ENCODE peak calls at places on chromosomes 3 and 15, in six cellular contexts. One of them, this sample, is unnamed.
A peak's percentile ranks its signal among the peaks of the same experiment; 100 is the strongest.

GRCh38 chr3:64650710-64651109 is 37.1 kb downstream of the ADAMTS9 start:
- DNase-seq in left cardiac atrium: no peak
- DNase-seq in Calu3: no peak
- DNase-seq in DMS79: no peak
- DNase-seq in activated T-cell treated with anti-CD3 and anti-CD28 coated beads, Interleukin-2, amount 50 U/mL, for 1 hour: no peak
- DNase-seq in stimulated activated CD4-positive, alpha-beta T cell treated with anti-CD3 and anti-CD28 coated beads, Interleukin-2, amount 100 ng/mL, for 48 hours: no peak
- DNase-seq in this sample: no peak

GRCh38 chr3:115518100-115518852 is 105.0 kb upstream of the GAP43 start:
- DNase-seq in left cardiac atrium: peak; percentile 83
- DNase-seq in Calu3: peak; percentile 19
- DNase-seq in DMS79: peak; percentile 57
- DNase-seq in activated T-cell treated with anti-CD3 and anti-CD28 coated beads, Interleukin-2, amount 50 U/mL, for 1 hour: no peak
- DNase-seq in stimulated activated CD4-positive, alpha-beta T cell treated with anti-CD3 and anti-CD28 coated beads, Interleukin-2, amount 100 ng/mL, for 48 hours: no peak
- DNase-seq in this sample: no peak

GRCh38 chr3:115833074-115833473 is 209.8 kb downstream of the GAP43 start:
- DNase-seq in left cardiac atrium: no peak
- DNase-seq in Calu3: no peak
- DNase-seq in DMS79: no peak
- DNase-seq in activated T-cell treated with anti-CD3 and anti-CD28 coated beads, Interleukin-2, amount 50 U/mL, for 1 hour: no peak
- DNase-seq in stimulated activated CD4-positive, alpha-beta T cell treated with anti-CD3 and anti-CD28 coated beads, Interleukin-2, amount 100 ng/mL, for 48 hours: no peak
- DNase-seq in this sample: no peak

GRCh38 chr3:43996379-43997301 is 245.0 kb upstream of the TOPAZ1 start:
- DNase-seq in left cardiac atrium: no peak
- DNase-seq in Calu3: peak; percentile 74
- DNase-seq in DMS79: no peak
- DNase-seq in activated T-cell treated with anti-CD3 and anti-CD28 coated beads, Interleukin-2, amount 50 U/mL, for 1 hour: peak; percentile 21
- DNase-seq in stimulated activated CD4-positive, alpha-beta T cell treated with anti-CD3 and anti-CD28 coated beads, Interleukin-2, amount 100 ng/mL, for 48 hours: no peak
- DNase-seq in this sample: peak; percentile 76

GRCh38 chr15:67947254-67948039 is 106.7 kb upstream of the PIAS1 start:
- DNase-seq in left cardiac atrium: no peak
- DNase-seq in Calu3: no peak
- DNase-seq in DMS79: no peak
- DNase-seq in activated T-cell treated with anti-CD3 and anti-CD28 coated beads, Interleukin-2, amount 50 U/mL, for 1 hour: no peak
- DNase-seq in stimulated activated CD4-positive, alpha-beta T cell treated with anti-CD3 and anti-CD28 coated beads, Interleukin-2, amount 100 ng/mL, for 48 hours: no peak
- DNase-seq in this sample: no peak

GRCh38 chr3:88775026-88775690 is 332.3 kb upstream of the EPHA3 start:
- DNase-seq in left cardiac atrium: no peak
- DNase-seq in Calu3: no peak
- DNase-seq in DMS79: no peak
- DNase-seq in activated T-cell treated with anti-CD3 and anti-CD28 coated beads, Interleukin-2, amount 50 U/mL, for 1 hour: no peak
- DNase-seq in stimulated activated CD4-positive, alpha-beta T cell treated with anti-CD3 and anti-CD28 coated beads, Interleukin-2, amount 100 ng/mL, for 48 hours: no peak
- DNase-seq in this sample: no peak

GRCh38 chr3:80526153-80526552 is 758.4 kb upstream of the ROBO1 start:
- DNase-seq in left cardiac atrium: no peak
- DNase-seq in Calu3: no peak
- DNase-seq in DMS79: no peak
- DNase-seq in activated T-cell treated with anti-CD3 and anti-CD28 coated beads, Interleukin-2, amount 50 U/mL, for 1 hour: no peak
- DNase-seq in stimulated activated CD4-positive, alpha-beta T cell treated with anti-CD3 and anti-CD28 coated beads, Interleukin-2, amount 100 ng/mL, for 48 hours: no peak
- DNase-seq in this sample: no peak

GRCh38 chr3:27655536-27655935 is 66.6 kb downstream of the EOMES start:
- DNase-seq in left cardiac atrium: no peak
- DNase-seq in Calu3: no peak
- DNase-seq in DMS79: no peak
- DNase-seq in activated T-cell treated with anti-CD3 and anti-CD28 coated beads, Interleukin-2, amount 50 U/mL, for 1 hour: no peak
- DNase-seq in stimulated activated CD4-positive, alpha-beta T cell treated with anti-CD3 and anti-CD28 coated beads, Interleukin-2, amount 100 ng/mL, for 48 hours: no peak
- DNase-seq in this sample: no peak

GRCh38 chr15:96402403-96402802 is 71.9 kb downstream of the NR2F2 start:
- DNase-seq in left cardiac atrium: no peak
- DNase-seq in Calu3: no peak
- DNase-seq in DMS79: no peak
- DNase-seq in activated T-cell treated with anti-CD3 and anti-CD28 coated beads, Interleukin-2, amount 50 U/mL, for 1 hour: no peak
- DNase-seq in stimulated activated CD4-positive, alpha-beta T cell treated with anti-CD3 and anti-CD28 coated beads, Interleukin-2, amount 100 ng/mL, for 48 hours: no peak
- DNase-seq in this sample: no peak

GRCh38 chr3:155352900-155353490 is 59.5 kb upstream of the STRIT1 start:
- DNase-seq in left cardiac atrium: no peak
- DNase-seq in Calu3: no peak
- DNase-seq in DMS79: peak; percentile 33
- DNase-seq in activated T-cell treated with anti-CD3 and anti-CD28 coated beads, Interleukin-2, amount 50 U/mL, for 1 hour: no peak
- DNase-seq in stimulated activated CD4-positive, alpha-beta T cell treated with anti-CD3 and anti-CD28 coated beads, Interleukin-2, amount 100 ng/mL, for 48 hours: no peak
- DNase-seq in this sample: no peak

GRCh38 chr3:43997788-43998373 is 243.8 kb upstream of the TOPAZ1 start:
- DNase-seq in left cardiac atrium: no peak
- DNase-seq in Calu3: no peak
- DNase-seq in DMS79: no peak
- DNase-seq in activated T-cell treated with anti-CD3 and anti-CD28 coated beads, Interleukin-2, amount 50 U/mL, for 1 hour: no peak
- DNase-seq in stimulated activated CD4-positive, alpha-beta T cell treated with anti-CD3 and anti-CD28 coated beads, Interleukin-2, amount 100 ng/mL, for 48 hours: no peak
- DNase-seq in this sample: no peak

GRCh38 chr3:49092948-49093852 is 671 bp downstream of the QRICH1 start:
- DNase-seq in left cardiac atrium: peak; percentile 86
- DNase-seq in Calu3: peak; percentile 80
- DNase-seq in DMS79: no peak
- DNase-seq in activated T-cell treated with anti-CD3 and anti-CD28 coated beads, Interleukin-2, amount 50 U/mL, for 1 hour: peak; percentile 87
- DNase-seq in stimulated activated CD4-positive, alpha-beta T cell treated with anti-CD3 and anti-CD28 coated beads, Interleukin-2, amount 100 ng/mL, for 48 hours: peak; percentile 77
- DNase-seq in this sample: peak; percentile 90

GRCh38 chr3:183306798-183307671 is 54.0 kb downstream of the B3GNT5 start:
- DNase-seq in left cardiac atrium: peak; percentile 74
- DNase-seq in Calu3: peak; percentile 93
- DNase-seq in DMS79: peak; percentile 46
- DNase-seq in activated T-cell treated with anti-CD3 and anti-CD28 coated beads, Interleukin-2, amount 50 U/mL, for 1 hour: no peak
- DNase-seq in stimulated activated CD4-positive, alpha-beta T cell treated with anti-CD3 and anti-CD28 coated beads, Interleukin-2, amount 100 ng/mL, for 48 hours: peak; percentile 38
- DNase-seq in this sample: no peak

GRCh38 chr15:99454941-99455795 is 110.6 kb upstream of the MEF2A start:
- DNase-seq in left cardiac atrium: peak; percentile 95
- DNase-seq in Calu3: peak; percentile 86
- DNase-seq in DMS79: no peak
- DNase-seq in activated T-cell treated with anti-CD3 and anti-CD28 coated beads, Interleukin-2, amount 50 U/mL, for 1 hour: no peak
- DNase-seq in stimulated activated CD4-positive, alpha-beta T cell treated with anti-CD3 and anti-CD28 coated beads, Interleukin-2, amount 100 ng/mL, for 48 hours: no peak
- DNase-seq in this sample: no peak

GRCh38 chr3:185216587-185216918 is 37.3 kb downstream of the EHHADH start:
- DNase-seq in left cardiac atrium: peak; percentile 32
- DNase-seq in Calu3: no peak
- DNase-seq in DMS79: no peak
- DNase-seq in activated T-cell treated with anti-CD3 and anti-CD28 coated beads, Interleukin-2, amount 50 U/mL, for 1 hour: no peak
- DNase-seq in stimulated activated CD4-positive, alpha-beta T cell treated with anti-CD3 and anti-CD28 coated beads, Interleukin-2, amount 100 ng/mL, for 48 hours: no peak
- DNase-seq in this sample: no peak

GRCh38 chr3:38628835-38629234 is 20.7 kb downstream of the SCN5A start:
- DNase-seq in left cardiac atrium: no peak
- DNase-seq in Calu3: no peak
- DNase-seq in DMS79: no peak
- DNase-seq in activated T-cell treated with anti-CD3 and anti-CD28 coated beads, Interleukin-2, amount 50 U/mL, for 1 hour: no peak
- DNase-seq in stimulated activated CD4-positive, alpha-beta T cell treated with anti-CD3 and anti-CD28 coated beads, Interleukin-2, amount 100 ng/mL, for 48 hours: no peak
- DNase-seq in this sample: no peak

GRCh38 chr3:127220497-127220896 is 27.6 kb downstream of the PRR23E start:
- DNase-seq in left cardiac atrium: no peak
- DNase-seq in Calu3: no peak
- DNase-seq in DMS79: no peak
- DNase-seq in activated T-cell treated with anti-CD3 and anti-CD28 coated beads, Interleukin-2, amount 50 U/mL, for 1 hour: no peak
- DNase-seq in stimulated activated CD4-positive, alpha-beta T cell treated with anti-CD3 and anti-CD28 coated beads, Interleukin-2, amount 100 ng/mL, for 48 hours: no peak
- DNase-seq in this sample: peak; percentile 29

GRCh38 chr3:24810881-24811280 is 316.2 kb upstream of the THRB start:
- DNase-seq in left cardiac atrium: peak; percentile 21
- DNase-seq in Calu3: peak; percentile 66
- DNase-seq in DMS79: no peak
- DNase-seq in activated T-cell treated with anti-CD3 and anti-CD28 coated beads, Interleukin-2, amount 50 U/mL, for 1 hour: no peak
- DNase-seq in stimulated activated CD4-positive, alpha-beta T cell treated with anti-CD3 and anti-CD28 coated beads, Interleukin-2, amount 100 ng/mL, for 48 hours: no peak
- DNase-seq in this sample: no peak

GRCh38 chr3:178295257-178295912 is 240.9 kb upstream of the KCNMB2 start:
- DNase-seq in left cardiac atrium: no peak
- DNase-seq in Calu3: no peak
- DNase-seq in DMS79: no peak
- DNase-seq in activated T-cell treated with anti-CD3 and anti-CD28 coated beads, Interleukin-2, amount 50 U/mL, for 1 hour: no peak
- DNase-seq in stimulated activated CD4-positive, alpha-beta T cell treated with anti-CD3 and anti-CD28 coated beads, Interleukin-2, amount 100 ng/mL, for 48 hours: no peak
- DNase-seq in this sample: no peak

GRCh38 chr3:141093971-141094401 is 42.8 kb downstream of the SPSB4 start:
- DNase-seq in left cardiac atrium: peak; percentile 74
- DNase-seq in Calu3: no peak
- DNase-seq in DMS79: peak; percentile 43
- DNase-seq in activated T-cell treated with anti-CD3 and anti-CD28 coated beads, Interleukin-2, amount 50 U/mL, for 1 hour: no peak
- DNase-seq in stimulated activated CD4-positive, alpha-beta T cell treated with anti-CD3 and anti-CD28 coated beads, Interleukin-2, amount 100 ng/mL, for 48 hours: no peak
- DNase-seq in this sample: no peak

GRCh38 chr3:179750720-179751328 is 98.0 kb downstream of the USP13 start:
- DNase-seq in left cardiac atrium: no peak
- DNase-seq in Calu3: peak; percentile 27
- DNase-seq in DMS79: no peak
- DNase-seq in activated T-cell treated with anti-CD3 and anti-CD28 coated beads, Interleukin-2, amount 50 U/mL, for 1 hour: no peak
- DNase-seq in stimulated activated CD4-positive, alpha-beta T cell treated with anti-CD3 and anti-CD28 coated beads, Interleukin-2, amount 100 ng/mL, for 48 hours: no peak
- DNase-seq in this sample: no peak

GRCh38 chr3:69683076-69683806 is 56.0 kb upstream of the MITF start:
- DNase-seq in left cardiac atrium: no peak
- DNase-seq in Calu3: no peak
- DNase-seq in DMS79: no peak
- DNase-seq in activated T-cell treated with anti-CD3 and anti-CD28 coated beads, Interleukin-2, amount 50 U/mL, for 1 hour: no peak
- DNase-seq in stimulated activated CD4-positive, alpha-beta T cell treated with anti-CD3 and anti-CD28 coated beads, Interleukin-2, amount 100 ng/mL, for 48 hours: no peak
- DNase-seq in this sample: no peak

GRCh38 chr15:88255496-88256171 is 905 bp downstream of the NTRK3 start:
- DNase-seq in left cardiac atrium: peak; percentile 47
- DNase-seq in Calu3: no peak
- DNase-seq in DMS79: no peak
- DNase-seq in activated T-cell treated with anti-CD3 and anti-CD28 coated beads, Interleukin-2, amount 50 U/mL, for 1 hour: no peak
- DNase-seq in stimulated activated CD4-positive, alpha-beta T cell treated with anti-CD3 and anti-CD28 coated beads, Interleukin-2, amount 100 ng/mL, for 48 hours: no peak
- DNase-seq in this sample: peak; percentile 76

GRCh38 chr15:70526221-70526973 is 237.0 kb downstream of the UACA start:
- DNase-seq in left cardiac atrium: no peak
- DNase-seq in Calu3: peak; percentile 48
- DNase-seq in DMS79: peak; percentile 70
- DNase-seq in activated T-cell treated with anti-CD3 and anti-CD28 coated beads, Interleukin-2, amount 50 U/mL, for 1 hour: no peak
- DNase-seq in stimulated activated CD4-positive, alpha-beta T cell treated with anti-CD3 and anti-CD28 coated beads, Interleukin-2, amount 100 ng/mL, for 48 hours: no peak
- DNase-seq in this sample: peak; percentile 41

GRCh38 chr3:156443079-156443478 is 111.8 kb downstream of the SSR3 start:
- DNase-seq in left cardiac atrium: no peak
- DNase-seq in Calu3: no peak
- DNase-seq in DMS79: no peak
- DNase-seq in activated T-cell treated with anti-CD3 and anti-CD28 coated beads, Interleukin-2, amount 50 U/mL, for 1 hour: no peak
- DNase-seq in stimulated activated CD4-positive, alpha-beta T cell treated with anti-CD3 and anti-CD28 coated beads, Interleukin-2, amount 100 ng/mL, for 48 hours: no peak
- DNase-seq in this sample: no peak

GRCh38 chr3:184539801-184540440 is 21.7 kb upstream of the EPHB3 start:
- DNase-seq in left cardiac atrium: no peak
- DNase-seq in Calu3: no peak
- DNase-seq in DMS79: no peak
- DNase-seq in activated T-cell treated with anti-CD3 and anti-CD28 coated beads, Interleukin-2, amount 50 U/mL, for 1 hour: no peak
- DNase-seq in stimulated activated CD4-positive, alpha-beta T cell treated with anti-CD3 and anti-CD28 coated beads, Interleukin-2, amount 100 ng/mL, for 48 hours: no peak
- DNase-seq in this sample: no peak

GRCh38 chr3:16243706-16244490 is 20.8 kb downstream of the DPH3 start:
- DNase-seq in left cardiac atrium: peak; percentile 29
- DNase-seq in Calu3: no peak
- DNase-seq in DMS79: no peak
- DNase-seq in activated T-cell treated with anti-CD3 and anti-CD28 coated beads, Interleukin-2, amount 50 U/mL, for 1 hour: no peak
- DNase-seq in stimulated activated CD4-positive, alpha-beta T cell treated with anti-CD3 and anti-CD28 coated beads, Interleukin-2, amount 100 ng/mL, for 48 hours: no peak
- DNase-seq in this sample: no peak

GRCh38 chr3:170725285-170725731 is 139.4 kb upstream of the SLC7A14 start:
- DNase-seq in left cardiac atrium: no peak
- DNase-seq in Calu3: no peak
- DNase-seq in DMS79: no peak
- DNase-seq in activated T-cell treated with anti-CD3 and anti-CD28 coated beads, Interleukin-2, amount 50 U/mL, for 1 hour: no peak
- DNase-seq in stimulated activated CD4-positive, alpha-beta T cell treated with anti-CD3 and anti-CD28 coated beads, Interleukin-2, amount 100 ng/mL, for 48 hours: no peak
- DNase-seq in this sample: no peak

GRCh38 chr15:75925440-75925839 is 21.8 kb downstream of the FBXO22 start:
- DNase-seq in left cardiac atrium: no peak
- DNase-seq in Calu3: no peak
- DNase-seq in DMS79: no peak
- DNase-seq in activated T-cell treated with anti-CD3 and anti-CD28 coated beads, Interleukin-2, amount 50 U/mL, for 1 hour: no peak
- DNase-seq in stimulated activated CD4-positive, alpha-beta T cell treated with anti-CD3 and anti-CD28 coated beads, Interleukin-2, amount 100 ng/mL, for 48 hours: no peak
- DNase-seq in this sample: no peak

GRCh38 chr15:58269455-58270414 is 131.6 kb downstream of the AQP9 start:
- DNase-seq in left cardiac atrium: no peak
- DNase-seq in Calu3: peak; percentile 76
- DNase-seq in DMS79: peak; percentile 17
- DNase-seq in activated T-cell treated with anti-CD3 and anti-CD28 coated beads, Interleukin-2, amount 50 U/mL, for 1 hour: no peak
- DNase-seq in stimulated activated CD4-positive, alpha-beta T cell treated with anti-CD3 and anti-CD28 coated beads, Interleukin-2, amount 100 ng/mL, for 48 hours: peak; percentile 8
- DNase-seq in this sample: peak; percentile 60

GRCh38 chr15:37981781-37982180 is 47.3 kb downstream of the TMCO5A start:
- DNase-seq in left cardiac atrium: no peak
- DNase-seq in Calu3: no peak
- DNase-seq in DMS79: no peak
- DNase-seq in activated T-cell treated with anti-CD3 and anti-CD28 coated beads, Interleukin-2, amount 50 U/mL, for 1 hour: no peak
- DNase-seq in stimulated activated CD4-positive, alpha-beta T cell treated with anti-CD3 and anti-CD28 coated beads, Interleukin-2, amount 100 ng/mL, for 48 hours: no peak
- DNase-seq in this sample: no peak

GRCh38 chr15:64640146-64640868 is 135.1 kb downstream of the RBPMS2 start:
- DNase-seq in left cardiac atrium: no peak
- DNase-seq in Calu3: no peak
- DNase-seq in DMS79: no peak
- DNase-seq in activated T-cell treated with anti-CD3 and anti-CD28 coated beads, Interleukin-2, amount 50 U/mL, for 1 hour: no peak
- DNase-seq in stimulated activated CD4-positive, alpha-beta T cell treated with anti-CD3 and anti-CD28 coated beads, Interleukin-2, amount 100 ng/mL, for 48 hours: no peak
- DNase-seq in this sample: no peak

GRCh38 chr15:90191344-90191687 is 9.8 kb upstream of the SEMA4B start:
- DNase-seq in left cardiac atrium: no peak
- DNase-seq in Calu3: no peak
- DNase-seq in DMS79: no peak
- DNase-seq in activated T-cell treated with anti-CD3 and anti-CD28 coated beads, Interleukin-2, amount 50 U/mL, for 1 hour: no peak
- DNase-seq in stimulated activated CD4-positive, alpha-beta T cell treated with anti-CD3 and anti-CD28 coated beads, Interleukin-2, amount 100 ng/mL, for 48 hours: no peak
- DNase-seq in this sample: no peak

GRCh38 chr15:99651023-99651807 is 82.0 kb downstream of the LYSMD4 start:
- DNase-seq in left cardiac atrium: no peak
- DNase-seq in Calu3: no peak
- DNase-seq in DMS79: no peak
- DNase-seq in activated T-cell treated with anti-CD3 and anti-CD28 coated beads, Interleukin-2, amount 50 U/mL, for 1 hour: no peak
- DNase-seq in stimulated activated CD4-positive, alpha-beta T cell treated with anti-CD3 and anti-CD28 coated beads, Interleukin-2, amount 100 ng/mL, for 48 hours: no peak
- DNase-seq in this sample: no peak

GRCh38 chr15:94098877-94099606 is 132.3 kb upstream of the MCTP2 start:
- DNase-seq in left cardiac atrium: no peak
- DNase-seq in Calu3: no peak
- DNase-seq in DMS79: no peak
- DNase-seq in activated T-cell treated with anti-CD3 and anti-CD28 coated beads, Interleukin-2, amount 50 U/mL, for 1 hour: no peak
- DNase-seq in stimulated activated CD4-positive, alpha-beta T cell treated with anti-CD3 and anti-CD28 coated beads, Interleukin-2, amount 100 ng/mL, for 48 hours: no peak
- DNase-seq in this sample: no peak

GRCh38 chr15:69997701-69998273 is 99.9 kb downstream of the TLE3 start:
- DNase-seq in left cardiac atrium: peak; percentile 57
- DNase-seq in Calu3: peak; percentile 90
- DNase-seq in DMS79: peak; percentile 73
- DNase-seq in activated T-cell treated with anti-CD3 and anti-CD28 coated beads, Interleukin-2, amount 50 U/mL, for 1 hour: no peak
- DNase-seq in stimulated activated CD4-positive, alpha-beta T cell treated with anti-CD3 and anti-CD28 coated beads, Interleukin-2, amount 100 ng/mL, for 48 hours: no peak
- DNase-seq in this sample: no peak

GRCh38 chr3:187739561-187740445 is 5.5 kb downstream of the BCL6 start:
- DNase-seq in left cardiac atrium: peak; percentile 85
- DNase-seq in Calu3: peak; percentile 92
- DNase-seq in DMS79: peak; percentile 64
- DNase-seq in activated T-cell treated with anti-CD3 and anti-CD28 coated beads, Interleukin-2, amount 50 U/mL, for 1 hour: peak; percentile 89
- DNase-seq in stimulated activated CD4-positive, alpha-beta T cell treated with anti-CD3 and anti-CD28 coated beads, Interleukin-2, amount 100 ng/mL, for 48 hours: peak; percentile 86
- DNase-seq in this sample: peak; percentile 90